ENCODE peak calls at places on chromosomes 3 and 15, in seven cellular contexts. One of them, this sample, is unnamed.
A peak's percentile ranks its signal among the peaks of the same experiment; 100 is the strongest.

GRCh38 chr15:48856947-48857346 is 21.0 kb upstream of the EID1 start:
- DNase-seq in SK-MEL-5: no peak
- DNase-seq in GM06990: no peak
- DNase-seq in fibroblast of gingiva: peak; percentile 78
- DNase-seq in NCI-H1417: no peak
- DNase-seq in pons: no peak
- DNase-seq in HAP-1: no peak
- DNase-seq in this sample: no peak

GRCh38 chr3:197891-198491 is 1.4 kb downstream of the CHL1 start:
- DNase-seq in SK-MEL-5: peak; percentile 54
- DNase-seq in fibroblast of gingiva: no peak
- DNase-seq in HAP-1: no peak
- DNase-seq in pons: no peak
- DNase-seq in NCI-H1417: peak; percentile 33
- DNase-seq in GM06990: no peak
- DNase-seq in this sample: no peak

GRCh38 chr3:150146891-150147761 is 176.4 kb upstream of the PFN2 start:
- DNase-seq in pons: no peak
- DNase-seq in SK-MEL-5: no peak
- DNase-seq in NCI-H1417: no peak
- DNase-seq in HAP-1: no peak
- DNase-seq in fibroblast of gingiva: peak; percentile 78
- DNase-seq in GM06990: peak; percentile 11
- DNase-seq in this sample: no peak

GRCh38 chr15:100901702-100902435 is 17.3 kb upstream of the LRRK1 start:
- DNase-seq in NCI-H1417: no peak
- DNase-seq in GM06990: no peak
- DNase-seq in SK-MEL-5: no peak
- DNase-seq in HAP-1: no peak
- DNase-seq in fibroblast of gingiva: peak; percentile 49
- DNase-seq in pons: no peak
- DNase-seq in this sample: no peak

GRCh38 chr3:190877925-190878324 is 15.4 kb upstream of the GMNC start:
- DNase-seq in NCI-H1417: no peak
- DNase-seq in fibroblast of gingiva: no peak
- DNase-seq in pons: no peak
- DNase-seq in HAP-1: no peak
- DNase-seq in SK-MEL-5: peak; percentile 58
- DNase-seq in GM06990: peak; percentile 11
- DNase-seq in this sample: no peak

GRCh38 chr15:40776537-40777141 is 6.9 kb downstream of the C15orf62 start:
- DNase-seq in GM06990: no peak
- DNase-seq in fibroblast of gingiva: peak; percentile 77
- DNase-seq in pons: no peak
- DNase-seq in SK-MEL-5: no peak
- DNase-seq in HAP-1: no peak
- DNase-seq in NCI-H1417: no peak
- DNase-seq in this sample: no peak

GRCh38 chr3:58666683-58667082 is at the start of gene FAM3D:
- DNase-seq in HAP-1: no peak
- DNase-seq in NCI-H1417: no peak
- DNase-seq in SK-MEL-5: no peak
- DNase-seq in fibroblast of gingiva: no peak
- DNase-seq in pons: peak; percentile 20
- DNase-seq in GM06990: no peak
- DNase-seq in this sample: peak; percentile 27

GRCh38 chr15:101657171-101657570 is 5.0 kb upstream of the TM2D3 start:
- DNase-seq in pons: no peak
- DNase-seq in HAP-1: no peak
- DNase-seq in NCI-H1417: no peak
- DNase-seq in GM06990: no peak
- DNase-seq in SK-MEL-5: no peak
- DNase-seq in fibroblast of gingiva: no peak
- DNase-seq in this sample: no peak

GRCh38 chr3:188819939-188820338 is 351.8 kb upstream of the TPRG1 start:
- DNase-seq in HAP-1: no peak
- DNase-seq in GM06990: no peak
- DNase-seq in pons: peak; percentile 21
- DNase-seq in SK-MEL-5: no peak
- DNase-seq in NCI-H1417: no peak
- DNase-seq in fibroblast of gingiva: peak; percentile 74
- DNase-seq in this sample: no peak

GRCh38 chr3:38129058-38129457 is 7.9 kb downstream of the ACAA1 start:
- DNase-seq in HAP-1: no peak
- DNase-seq in pons: no peak
- DNase-seq in SK-MEL-5: no peak
- DNase-seq in GM06990: no peak
- DNase-seq in NCI-H1417: no peak
- DNase-seq in fibroblast of gingiva: no peak
- DNase-seq in this sample: peak; percentile 9

GRCh38 chr3:179887566-179887965 is 149.2 kb downstream of the PEX5L start:
- DNase-seq in HAP-1: no peak
- DNase-seq in GM06990: no peak
- DNase-seq in NCI-H1417: no peak
- DNase-seq in SK-MEL-5: no peak
- DNase-seq in fibroblast of gingiva: no peak
- DNase-seq in pons: no peak
- DNase-seq in this sample: no peak

GRCh38 chr3:23808525-23808924 is 2.8 kb downstream of the UBE2E1 start:
- DNase-seq in SK-MEL-5: no peak
- DNase-seq in fibroblast of gingiva: no peak
- DNase-seq in GM06990: no peak
- DNase-seq in pons: no peak
- DNase-seq in HAP-1: no peak
- DNase-seq in NCI-H1417: no peak
- DNase-seq in this sample: no peak

GRCh38 chr3:119236756-119237155 is 3.9 kb downstream of the B4GALT4 start:
- DNase-seq in pons: no peak
- DNase-seq in HAP-1: no peak
- DNase-seq in GM06990: no peak
- DNase-seq in fibroblast of gingiva: no peak
- DNase-seq in SK-MEL-5: no peak
- DNase-seq in NCI-H1417: no peak
- DNase-seq in this sample: no peak

GRCh38 chr3:11391930-11392688 is 119.9 kb downstream of the ATG7 start:
- DNase-seq in GM06990: no peak
- DNase-seq in SK-MEL-5: peak; percentile 49
- DNase-seq in pons: no peak
- DNase-seq in fibroblast of gingiva: peak; percentile 53
- DNase-seq in HAP-1: no peak
- DNase-seq in NCI-H1417: no peak
- DNase-seq in this sample: no peak

GRCh38 chr15:91782221-91782620 is 71.3 kb upstream of the SLCO3A1 start:
- DNase-seq in NCI-H1417: no peak
- DNase-seq in pons: no peak
- DNase-seq in HAP-1: no peak
- DNase-seq in SK-MEL-5: no peak
- DNase-seq in GM06990: no peak
- DNase-seq in fibroblast of gingiva: no peak
- DNase-seq in this sample: no peak

GRCh38 chr3:100402150-100402706 is 889 bp downstream of the LNP1 start:
- DNase-seq in pons: peak; percentile 12
- DNase-seq in HAP-1: peak; percentile 55
- DNase-seq in GM06990: no peak
- DNase-seq in SK-MEL-5: peak; percentile 81
- DNase-seq in fibroblast of gingiva: peak; percentile 76
- DNase-seq in NCI-H1417: no peak
- DNase-seq in this sample: no peak

GRCh38 chr3:138914870-138915502 is 32.0 kb downstream of the FOXL2 start:
- DNase-seq in NCI-H1417: no peak
- DNase-seq in GM06990: no peak
- DNase-seq in SK-MEL-5: no peak
- DNase-seq in pons: peak; percentile 51
- DNase-seq in fibroblast of gingiva: peak; percentile 53
- DNase-seq in HAP-1: no peak
- DNase-seq in this sample: no peak

GRCh38 chr15:90932660-90932991 is 277 bp upstream of the HDDC3 start:
- DNase-seq in NCI-H1417: no peak
- DNase-seq in GM06990: no peak
- DNase-seq in HAP-1: no peak
- DNase-seq in fibroblast of gingiva: no peak
- DNase-seq in SK-MEL-5: no peak
- DNase-seq in pons: no peak
- DNase-seq in this sample: no peak

GRCh38 chr3:133763797-133764734 is 17.9 kb downstream of the TF start:
- DNase-seq in pons: no peak
- DNase-seq in NCI-H1417: no peak
- DNase-seq in GM06990: no peak
- DNase-seq in SK-MEL-5: no peak
- DNase-seq in fibroblast of gingiva: no peak
- DNase-seq in HAP-1: no peak
- DNase-seq in this sample: peak; percentile 54

This sample was measured in tibial artery.